ENCODE peak calls at places on chromosomes 4 and X, in five cellular contexts. E, J, W, A and X are unnamed samples.

GRCh38 chr4:8079031-8079885 is 79.4 kb downstream of the ABLIM2 start:
- DNase-seq in E (no peak), J (peak; percentile 34), W (no peak), A (peak; percentile 20), X (no peak)

GRCh38 chr4:106201373-106201772 is 114.6 kb downstream of the TBCK start:
- DNase-seq in E (no peak), J (no peak), W (no peak), A (peak; percentile 5), X (no peak)

GRCh38 chr4:10873809-10874208 is 189.2 kb upstream of the CLNK start:
- DNase-seq in E (no peak), J (no peak), W (no peak), A (no peak), X (no peak)

GRCh38 chr4:113060853-113061252 is 11.4 kb downstream of the ANK2 start:
- DNase-seq in E (no peak), J (no peak), W (no peak), A (no peak), X (no peak)

GRCh38 chr4:89024051-89024675 is 32.8 kb downstream of the FAM13A start:
- DNase-seq in E (peak; percentile 42), J (peak; percentile 59), W (no peak), A (peak; percentile 70), X (peak; percentile 57)

GRCh38 chr4:99811850-99812249 is 4.8 kb upstream of the DAPP1 start:
- DNase-seq in E (no peak), J (no peak), W (no peak), A (peak; percentile 21), X (peak; percentile 34)

GRCh38 chr4:6562931-6563901 is 11.8 kb upstream of the MAN2B2 start:
- DNase-seq in E (no peak), J (no peak), W (no peak), A (no peak), X (no peak)

GRCh38 chr4:5812506-5813229 is 80.2 kb downstream of the CRMP1 start:
- DNase-seq in E (no peak), J (no peak), W (no peak), A (peak; percentile 67), X (no peak)

GRCh38 chrX:8760021-8760420 is 28.1 kb upstream of the ANOS1 start:
- DNase-seq in E (no peak), J (no peak), W (no peak), A (no peak), X (no peak)

GRCh38 chr4:78528327-78528726 is 23.2 kb upstream of the ANXA3 start:
- DNase-seq in E (no peak), J (no peak), W (no peak), A (no peak), X (no peak)

GRCh38 chrX:133448512-133449076 is 33.3 kb upstream of the GPC4 start:
- DNase-seq in E (no peak), J (no peak), W (no peak), A (no peak), X (no peak)

GRCh38 chr4:36399762-36400353 is 118.4 kb downstream of the DTHD1 start:
- DNase-seq in E (no peak), J (no peak), W (no peak), A (peak; percentile 6), X (no peak)

GRCh38 chrX:69077895-69078455 is 87.3 kb downstream of the PJA1 start:
- DNase-seq in E (no peak), J (no peak), W (peak; percentile 19), A (no peak), X (no peak)

GRCh38 chrX:151753313-151754041 is 18.9 kb downstream of the CNGA2 start:
- DNase-seq in E (peak; percentile 48), J (peak; percentile 35), W (peak; percentile 52), A (peak; percentile 63), X (peak; percentile 49)

GRCh38 chr4:5995901-5996623 is 22.2 kb downstream of the C4orf50 start:
- DNase-seq in E (no peak), J (no peak), W (peak; percentile 16), A (no peak), X (no peak)

GRCh38 chr4:54539500-54540029 is 118.2 kb upstream of the KIT start:
- DNase-seq in E (peak; percentile 40), J (peak; percentile 74), W (peak; percentile 59), A (peak; percentile 30), X (peak; percentile 49)

GRCh38 chrX:17710836-17711235 is 26.5 kb upstream of the SCML1 start:
- DNase-seq in E (no peak), J (no peak), W (no peak), A (no peak), X (no peak)

GRCh38 chr4:23697722-23698121 is 192.1 kb downstream of the PPARGC1A start:
- DNase-seq in E (no peak), J (no peak), W (no peak), A (no peak), X (no peak)

GRCh38 chrX:39611468-39611867 is 486.3 kb downstream of the BCOR start:
- DNase-seq in E (no peak), J (no peak), W (no peak), A (no peak), X (no peak)

GRCh38 chrX:19388741-19389140 is 45.0 kb downstream of the PDHA1 start:
- DNase-seq in E (no peak), J (no peak), W (no peak), A (no peak), X (no peak)

GRCh38 chr4:142519342-142519741 is 326.8 kb downstream of the INPP4B start:
- DNase-seq in E (no peak), J (no peak), W (no peak), A (peak; percentile 37), X (no peak)

GRCh38 chrX:121598356-121598755 is 550.9 kb downstream of the GLUD2 start:
- DNase-seq in E (no peak), J (no peak), W (no peak), A (peak; percentile 16), X (no peak)

GRCh38 chr4:173937871-173938270 is 345.6 kb downstream of the FBXO8 start:
- DNase-seq in E (no peak), J (no peak), W (no peak), A (no peak), X (no peak)

GRCh38 chr4:97662133-97662532 is 481.1 kb downstream of the STPG2 start:
- DNase-seq in E (no peak), J (no peak), W (no peak), A (no peak), X (no peak)

GRCh38 chr4:97653701-97654100 is 489.6 kb downstream of the STPG2 start:
- DNase-seq in E (no peak), J (no peak), W (no peak), A (no peak), X (no peak)

GRCh38 chr4:97656034-97656720 is 487.1 kb downstream of the STPG2 start:
- DNase-seq in E (no peak), J (no peak), W (no peak), A (peak; percentile 51), X (no peak)
- TF ChIP-seq CTCF in E (no peak), J (no peak), W (no peak), A (no peak), X (no peak)

DNA sequence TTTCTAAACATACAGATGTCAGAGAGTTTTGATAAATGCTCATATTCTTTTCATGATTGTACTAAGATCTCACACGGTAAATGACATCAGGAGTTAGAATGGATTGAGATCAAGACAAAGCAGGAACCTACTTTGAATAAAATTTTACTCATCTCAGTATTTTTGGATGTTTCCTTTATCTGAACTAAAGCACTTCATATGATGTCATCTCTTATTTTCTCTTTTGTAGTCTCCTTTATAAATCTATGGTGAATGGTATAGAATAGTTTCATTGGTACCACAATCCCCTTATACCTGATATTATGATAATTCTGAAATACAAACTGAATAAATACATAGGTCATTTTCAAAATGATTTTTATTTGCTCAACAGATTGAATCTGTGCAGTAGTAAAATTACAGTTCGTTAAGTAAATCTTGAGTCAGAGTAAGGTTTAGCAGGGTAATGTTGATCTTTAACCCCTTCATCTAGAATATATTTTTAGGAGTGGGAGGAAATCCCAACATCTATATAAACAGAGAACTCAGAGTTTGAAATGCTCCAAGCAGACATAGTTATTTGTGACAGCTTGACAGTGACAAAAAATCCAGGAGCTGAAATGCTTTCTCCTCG is 180.0 kb downstream of the MGST2 start:
- DNase-seq in E (no peak), J (no peak), W (no peak), A (no peak), X (no peak)
- H3K4me1 ChIP-seq in E (no peaks in the 10 kb centered on the region), J (peaks cover 20% of the 10 kb centered on the region), W (peaks cover 3% of the 10 kb centered on the region), A (peaks cover 15% of the 10 kb centered on the region), X (no peaks in the 10 kb centered on the region)

GRCh38 chr4:158176108-158176507 is 3.3 kb upstream of the GASK1B start:
- DNase-seq in E (no peak), J (peak; percentile 71), W (no peak), A (no peak), X (peak; percentile 88)
- H3K4me3 ChIP-seq in E (no peak overlapping the region), J (no peak overlapping the region), W (no peak overlapping the region), A (no peak overlapping the region), X (no peak overlapping the region)

GRCh38 chrX:63466690-63467089 is 115.6 kb upstream of the SPIN4 start:
- DNase-seq in E (no peak), J (no peak), W (no peak), A (no peak), X (no peak)
- TF ChIP-seq CTCF in E (no peak), J (no peak), W (no peak), A (no peak), X (no peak)